ENCODE peak calls at places on chromosomes 6 and 20, in four cellular contexts. One of them, this sample, is unnamed.

GRCh38 chr6:160101262-160102205 is 20.1 kb upstream of the SLC22A1 start:
- DNase-seq in astrocyte of the spinal cord: peak; percentile 29
- DNase-seq in coronary artery: no peak
- DNase-seq in AG10803: no peak
- DNase-seq in this sample: no peak

GRCh38 chr6:108699290-108700041 is 138.7 kb downstream of the FOXO3 start:
- DNase-seq in AG10803: no peak
- DNase-seq in astrocyte of the spinal cord: peak; percentile 37
- DNase-seq in coronary artery: no peak
- DNase-seq in this sample: no peak

GRCh38 chr6:84804720-84805119 is 40.3 kb upstream of the TBX18 start:
- DNase-seq in AG10803: peak; percentile 4
- DNase-seq in coronary artery: no peak
- DNase-seq in astrocyte of the spinal cord: peak; percentile 60
- DNase-seq in this sample: no peak

GRCh38 chr6:80028591-80028990 is 24.1 kb downstream of the TTK start:
- DNase-seq in coronary artery: no peak
- DNase-seq in astrocyte of the spinal cord: no peak
- DNase-seq in AG10803: no peak
- DNase-seq in this sample: no peak

GRCh38 chr20:17541996-17542395 is 10.8 kb upstream of the BFSP1 start:
- DNase-seq in astrocyte of the spinal cord: peak; percentile 77
- DNase-seq in coronary artery: no peak
- DNase-seq in AG10803: peak; percentile 91
- DNase-seq in this sample: no peak

GRCh38 chr6:110049696-110050465 is 71.8 kb downstream of the GPR6 start:
- DNase-seq in AG10803: no peak
- DNase-seq in coronary artery: peak; percentile 45
- DNase-seq in astrocyte of the spinal cord: no peak
- DNase-seq in this sample: no peak

GRCh38 chr6:28134015-28134414 is 7.7 kb upstream of the ZKSCAN8 start:
- DNase-seq in AG10803: peak; percentile 42
- DNase-seq in coronary artery: no peak
- DNase-seq in astrocyte of the spinal cord: peak; percentile 35
- DNase-seq in this sample: no peak

GRCh38 chr6:25402125-25402524 is 123.0 kb downstream of the CARMIL1 start:
- DNase-seq in coronary artery: no peak
- DNase-seq in astrocyte of the spinal cord: no peak
- DNase-seq in AG10803: no peak
- DNase-seq in this sample: no peak

GRCh38 chr6:123888779-123889513 is 85.3 kb downstream of the NKAIN2 start:
- DNase-seq in coronary artery: no peak
- DNase-seq in astrocyte of the spinal cord: no peak
- DNase-seq in AG10803: no peak
- DNase-seq in this sample: no peak

GRCh38 chr6:13877116-13877515 is 47.6 kb upstream of the RNF182 start:
- DNase-seq in astrocyte of the spinal cord: peak; percentile 15
- DNase-seq in coronary artery: no peak
- DNase-seq in AG10803: no peak
- DNase-seq in this sample: no peak

GRCh38 chr6:163414367-163415175 is at the start of gene QKI:
- DNase-seq in astrocyte of the spinal cord: peak; percentile 77
- DNase-seq in AG10803: peak; percentile 81
- DNase-seq in coronary artery: peak; percentile 84
- DNase-seq in this sample: peak; percentile 57

DNA sequence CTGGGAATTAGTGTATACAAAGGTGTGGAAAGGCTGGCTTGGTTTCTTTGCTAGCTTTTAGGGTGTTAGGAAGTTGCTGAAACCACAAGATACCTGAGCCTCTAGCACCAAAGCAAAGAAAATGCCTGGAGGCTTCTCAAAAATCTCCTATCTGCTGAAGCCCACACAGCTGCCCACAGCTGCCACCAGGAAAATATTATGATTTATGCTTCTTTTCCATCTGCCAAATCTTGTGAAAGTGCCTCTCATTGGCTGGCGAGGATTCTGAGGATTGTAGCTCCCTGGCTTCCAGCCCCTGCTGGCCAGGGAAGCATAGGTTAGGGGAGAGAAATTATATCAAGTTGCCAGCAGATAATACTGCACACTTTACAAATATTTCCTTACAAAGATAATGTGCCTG is 98.5 kb downstream of the MRPL14 start:
- DNase-seq in AG10803: no peak
- DNase-seq in coronary artery: no peak
- DNase-seq in astrocyte of the spinal cord: no peak
- DNase-seq in this sample: no peak
- TF ChIP-seq CTCF in AG10803: peak; percentile 41
- TF ChIP-seq CTCF in coronary artery: no peak
- TF ChIP-seq CTCF in astrocyte of the spinal cord: peak; percentile 24
- TF ChIP-seq CTCF in this sample: peak; percentile 31

GRCh38 chr20:53190225-53190624 is 218.1 kb downstream of the TSHZ2 start:
- DNase-seq in AG10803: no peak
- DNase-seq in astrocyte of the spinal cord: no peak
- DNase-seq in coronary artery: no peak
- DNase-seq in this sample: no peak

GRCh38 chr20:53183181-53183580 is 211.0 kb downstream of the TSHZ2 start:
- DNase-seq in AG10803: no peak
- DNase-seq in astrocyte of the spinal cord: no peak
- DNase-seq in coronary artery: no peak
- DNase-seq in this sample: no peak

GRCh38 chr20:53181866-53182376 is 209.8 kb downstream of the TSHZ2 start:
- DNase-seq in AG10803: no peak
- DNase-seq in astrocyte of the spinal cord: no peak
- DNase-seq in coronary artery: no peak
- DNase-seq in this sample: no peak

GRCh38 chr20:53187402-53187801 is 215.2 kb downstream of the TSHZ2 start:
- DNase-seq in AG10803: no peak
- DNase-seq in astrocyte of the spinal cord: no peak
- DNase-seq in coronary artery: no peak
- DNase-seq in this sample: no peak

DNA sequence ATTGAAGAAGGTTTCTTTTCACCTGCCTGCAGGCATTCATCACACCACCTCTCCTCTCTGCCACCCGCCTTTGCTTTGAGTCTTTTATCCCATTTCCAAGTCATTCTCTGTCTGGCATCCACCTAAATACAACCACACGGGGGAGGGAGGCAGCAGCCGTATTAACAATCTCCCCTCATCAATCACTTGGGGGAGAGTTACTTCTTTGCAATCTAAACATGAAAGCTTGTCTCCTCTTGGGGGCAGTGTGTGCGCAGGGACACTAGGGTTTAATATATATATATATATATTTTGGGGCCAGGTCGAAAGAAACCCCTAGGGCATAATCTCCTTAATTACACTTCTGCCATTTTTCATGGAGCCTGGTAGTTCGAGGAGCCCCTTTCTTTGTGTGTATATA is 214.5 kb downstream of the TSHZ2 start:
- DNase-seq in coronary artery: no peak
- DNase-seq in astrocyte of the spinal cord: no peak
- DNase-seq in AG10803: no peak
- DNase-seq in this sample: no peak
- TF ChIP-seq CTCF in coronary artery: no peak
- TF ChIP-seq CTCF in astrocyte of the spinal cord: no peak
- TF ChIP-seq CTCF in AG10803: no peak
- TF ChIP-seq CTCF in this sample: no peak

DNA sequence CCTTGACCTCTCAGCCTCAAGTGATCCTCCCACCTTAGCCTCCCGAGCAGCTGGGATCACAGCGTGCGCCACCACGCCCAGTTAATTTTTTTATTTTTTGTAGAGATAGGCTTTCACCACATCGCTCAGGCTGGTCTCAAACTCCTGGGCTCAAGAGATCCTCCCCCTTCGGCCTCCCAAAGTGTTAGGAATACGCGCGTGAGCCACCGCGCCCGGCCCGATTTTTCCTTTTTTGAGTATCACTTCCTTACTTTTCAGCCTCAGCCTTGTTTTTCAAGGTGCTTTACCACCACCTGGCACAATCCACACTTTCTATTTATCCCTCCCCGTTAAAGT is 791 bp upstream of the STX11 start:
- DNase-seq in astrocyte of the spinal cord: no peak
- DNase-seq in AG10803: no peak
- DNase-seq in coronary artery: no peak
- DNase-seq in this sample: no peak
- TF ChIP-seq CTCF in astrocyte of the spinal cord: no peak
- TF ChIP-seq CTCF in AG10803: no peak
- TF ChIP-seq CTCF in coronary artery: no peak
- TF ChIP-seq CTCF in this sample: no peak

GRCh38 chr6:41670703-41671360 is 32.6 kb downstream of the MDFI start:
- DNase-seq in coronary artery: no peak
- DNase-seq in astrocyte of the spinal cord: no peak
- DNase-seq in AG10803: no peak
- DNase-seq in this sample: no peak
- TF ChIP-seq CTCF in coronary artery: no peak
- TF ChIP-seq CTCF in astrocyte of the spinal cord: no peak
- TF ChIP-seq CTCF in AG10803: no peak
- TF ChIP-seq CTCF in this sample: no peak

DNA sequence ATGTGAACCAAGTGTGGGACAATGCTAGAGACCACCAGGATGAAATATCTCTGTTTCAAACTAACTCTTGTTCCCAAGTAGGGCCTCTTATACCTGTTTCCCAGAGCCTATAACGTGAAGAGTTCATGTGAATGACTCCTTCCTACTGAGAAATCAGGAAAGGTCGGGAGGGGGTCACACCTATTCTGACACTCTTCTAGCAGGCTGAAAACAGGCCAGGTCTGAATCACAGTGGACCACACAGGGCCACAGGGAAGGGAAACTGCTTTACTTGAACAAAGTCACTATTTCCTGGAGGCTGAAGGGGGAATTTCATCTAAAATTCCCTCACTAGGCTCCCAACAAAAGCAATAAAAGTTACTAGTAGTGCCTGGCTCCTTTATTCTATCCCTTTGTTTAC is 88.4 kb upstream of the BMP2 start:
- DNase-seq in AG10803: no peak
- DNase-seq in coronary artery: no peak
- DNase-seq in astrocyte of the spinal cord: no peak
- DNase-seq in this sample: no peak
- TF ChIP-seq CTCF in AG10803: no peak
- TF ChIP-seq CTCF in coronary artery: no peak
- TF ChIP-seq CTCF in astrocyte of the spinal cord: no peak
- TF ChIP-seq CTCF in this sample: no peak

GRCh38 chr6:82588859-82589412 is 225.3 kb downstream of the TPBG start:
- DNase-seq in AG10803: no peak
- DNase-seq in coronary artery: no peak
- DNase-seq in astrocyte of the spinal cord: no peak
- DNase-seq in this sample: no peak

GRCh38 chr6:82588020-82588419 is 224.4 kb downstream of the TPBG start:
- DNase-seq in coronary artery: no peak
- DNase-seq in astrocyte of the spinal cord: no peak
- DNase-seq in AG10803: no peak
- DNase-seq in this sample: no peak

DNA sequence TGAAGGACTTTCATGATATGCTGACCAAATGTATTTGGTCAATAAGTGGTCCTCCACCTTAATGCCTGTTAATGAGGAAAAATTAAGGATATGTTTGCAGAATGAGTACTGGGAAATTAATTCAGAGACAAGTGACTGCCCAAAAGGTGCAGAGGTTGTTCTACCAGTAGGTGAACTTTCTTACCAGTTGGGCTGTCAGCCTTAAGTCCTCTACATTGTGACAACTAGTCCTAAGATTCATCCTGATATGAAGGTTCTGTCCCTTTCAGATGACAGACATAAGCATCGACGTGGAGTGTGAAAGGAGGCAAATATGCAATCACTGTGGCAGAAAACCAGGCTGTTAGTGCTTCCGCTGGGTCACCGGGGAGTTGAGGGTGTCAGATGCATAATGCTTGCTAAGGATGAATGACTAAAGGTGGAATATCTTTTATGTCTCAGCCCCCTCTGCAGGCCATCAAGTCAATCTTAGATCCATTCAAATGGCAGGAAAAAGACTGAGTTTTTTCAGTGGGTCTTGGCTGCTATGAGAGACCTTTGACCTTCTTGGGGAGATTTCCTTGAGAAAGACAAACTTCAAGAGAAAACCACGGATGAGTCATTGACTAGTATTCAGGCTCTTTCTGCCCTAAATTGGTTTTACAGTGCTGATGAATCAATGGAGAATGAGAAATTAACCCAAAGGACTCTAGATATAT is 226.0 kb downstream of the TPBG start:
- DNase-seq in AG10803: peak; percentile 49
- DNase-seq in astrocyte of the spinal cord: peak; percentile 96
- DNase-seq in coronary artery: no peak
- DNase-seq in this sample: peak; percentile 8
- TF ChIP-seq CTCF in AG10803: peak; percentile 30
- TF ChIP-seq CTCF in astrocyte of the spinal cord: peak; percentile 40
- TF ChIP-seq CTCF in coronary artery: no peak
- TF ChIP-seq CTCF in this sample: peak; percentile 6

GRCh38 chr6:15021074-15021473 is 224.8 kb upstream of the JARID2 start:
- DNase-seq in AG10803: no peak
- DNase-seq in astrocyte of the spinal cord: no peak
- DNase-seq in coronary artery: no peak
- DNase-seq in this sample: no peak
- TF ChIP-seq CTCF in AG10803: no peak
- TF ChIP-seq CTCF in astrocyte of the spinal cord: no peak
- TF ChIP-seq CTCF in coronary artery: no peak
- TF ChIP-seq CTCF in this sample: no peak